ENCODE peak calls at places on chromosomes 4 and X, in four cellular contexts. Y, X, U and Q are unnamed samples.

GRCh38 chr4:38673109-38673978 is 9.3 kb downstream of the KLF3 start:
- DNase-seq in U (peak; percentile 25), Y (no peak), X (peak; percentile 39), Q (no peak)

GRCh38 chrX:148290041-148290440 is 210.4 kb upstream of the AFF2 start:
- DNase-seq in Y (no peak), X (no peak), U (no peak), Q (no peak)

GRCh38 chr4:187108846-187109245 is 385.2 kb upstream of the FAT1 start:
- DNase-seq in U (no peak), Y (no peak), X (no peak), Q (no peak)

GRCh38 chr4:12679217-12679616 is 804.9 kb downstream of the RAB28 start:
- DNase-seq in X (no peak), U (peak; percentile 14), Y (peak; percentile 6), Q (no peak)

GRCh38 chr4:10417720-10418119 is 39.5 kb downstream of the ZNF518B start:
- DNase-seq in U (no peak), Y (no peak), X (no peak), Q (no peak)

GRCh38 chrX:34341258-34341657 is 209.1 kb upstream of the FAM47A start:
- DNase-seq in Y (no peak), X (no peak), U (peak; percentile 36), Q (no peak)

GRCh38 chrX:135000516-135000915 is 9.7 kb downstream of the SMIM10 start:
- DNase-seq in X (no peak), Y (peak; percentile 30), U (no peak), Q (no peak)

GRCh38 chr4:183140911-183141320 is 41.9 kb downstream of the WWC2 start:
- DNase-seq in U (no peak), Y (peak; percentile 54), X (no peak), Q (no peak)

GRCh38 chr4:74098628-74098995 is 383 bp downstream of the CXCL2 start:
- DNase-seq in Y (peak; percentile 62), U (peak; percentile 15), X (peak; percentile 10), Q (no peak)
- H3K27ac ChIP-seq in Y (no peak overlapping the region), U (no peak overlapping the region), X (no peak overlapping the region), Q (peak overlapping the region; percentile 39)

DNA sequence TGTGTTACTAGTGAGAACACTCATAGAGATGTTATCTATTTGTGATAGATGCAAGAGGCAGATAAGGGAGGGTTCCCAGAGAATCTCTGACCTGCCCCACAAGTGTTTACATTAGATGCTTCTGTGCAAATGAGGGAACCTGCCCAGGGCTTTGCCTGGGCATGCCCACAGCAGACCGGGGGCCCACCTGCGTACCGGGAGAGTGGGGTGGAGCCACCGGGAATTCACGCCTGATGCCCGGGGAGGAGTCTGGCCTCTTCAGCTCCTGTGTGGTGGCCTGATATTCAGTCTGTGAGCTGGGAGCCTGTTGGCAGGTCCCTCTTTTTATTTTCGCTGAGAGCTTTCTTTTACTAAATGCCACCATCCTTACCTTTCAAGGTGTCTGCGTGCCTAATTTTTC is 155.7 kb downstream of the SNCA start:
- DNase-seq in Y (peak; percentile 21), X (peak; percentile 53), U (peak; percentile 1), Q (no peak)
- H3K27ac ChIP-seq in Y (no peak overlapping the region), X (no peak overlapping the region), U (no peak overlapping the region), Q (no peak overlapping the region)

GRCh38 chrX:19746919-19747671 is 140.3 kb downstream of the SH3KBP1 start:
- DNase-seq in U (no peak), X (no peak), Y (no peak), Q (no peak)
- H3K27ac ChIP-seq in U (no peak overlapping the region), X (no peak overlapping the region), Y (no peak overlapping the region), Q (no peak overlapping the region)

GRCh38 chrX:47658684-47659515 is at the start of gene UXT:
- DNase-seq in Y (peak; percentile 95), X (peak; percentile 95), U (peak; percentile 92), Q (peak; percentile 87)

GRCh38 chrX:47658301-47658683 is 688 bp downstream of the UXT start:
- DNase-seq in X (no peak), Y (no peak), U (no peak), Q (no peak)

GRCh38 chrX:47664737-47665136 is 5.8 kb upstream of the UXT start:
- DNase-seq in X (no peak), U (no peak), Y (peak; percentile 7), Q (no peak)

GRCh38 chrX:47661539-47661938 is 2.6 kb upstream of the UXT start:
- DNase-seq in Y (no peak), X (no peak), U (no peak), Q (no peak)

DNA sequence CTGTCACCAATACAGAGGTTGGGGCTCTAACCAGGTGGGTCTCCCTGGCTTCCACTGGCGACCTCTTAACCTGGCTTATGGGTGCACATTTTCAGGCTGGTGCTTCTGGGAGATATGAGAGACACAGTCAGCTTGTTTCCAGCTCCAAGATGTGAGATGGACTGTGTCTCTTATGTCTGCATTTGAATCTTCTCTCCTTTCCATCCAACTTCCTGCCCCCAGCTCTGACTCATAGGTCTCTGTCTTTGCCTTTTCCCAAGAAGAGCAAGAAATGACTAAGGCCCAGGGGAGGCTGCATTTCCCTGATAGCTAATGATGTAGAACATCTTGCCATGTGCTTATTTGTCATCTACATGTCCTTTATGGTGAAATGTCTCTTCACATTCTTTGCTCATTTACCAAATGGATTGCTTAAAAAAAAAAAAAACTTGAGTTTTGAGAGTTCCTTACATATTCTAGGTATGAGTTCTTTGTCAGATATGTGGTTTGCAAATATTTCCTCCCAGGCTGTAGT is 3.2 kb upstream of the UXT start:
- DNase-seq in Y (peak; percentile 96), X (no peak), U (no peak), Q (no peak)
- H3K27ac ChIP-seq in Y (peak overlapping the region; percentile 86), X (no peak overlapping the region), U (no peak overlapping the region), Q (no peak overlapping the region)